ENCODE peak calls at places on chromosomes 11 and 22, in nine cellular contexts. B is retinal pigment epithelial cell, X is bronchial epithelial cell, N is A549, G is ovary, W is OCI-LY7, P is AG04450, E is left ventricle myocardium inferior, I is lower lobe of right lung. F is an unnamed sample.

GRCh38 chr11:45795379-45795778 is 9.6 kb upstream of the SLC35C1 start:
- DNase-seq in B (no peak), X (no peak), N (no peak), G (no peak), W (no peak), P (no peak), E (no peak), I (no peak), F (no peak)

GRCh38 chr11:93933230-93933629 is 82.8 kb upstream of the VSTM5 start:
- DNase-seq in B (no peak), X (no peak), N (no peak), G (no peak), W (no peak), P (no peak), E (no peak), I (no peak), F (no peak)

GRCh38 chr22:50089231-50090140 is at the start of gene MOV10L1:
- DNase-seq in B (no peak), X (no peak), N (no peak), G (peak; percentile 34), W (no peak), P (no peak), E (no peak), I (no peak), F (no peak)

GRCh38 chr11:97461934-97462333 is 1072.1 kb downstream of the JRKL start:
- DNase-seq in B (no peak), X (no peak), N (no peak), G (no peak), W (no peak), P (no peak), E (no peak), I (no peak), F (no peak)

GRCh38 chr22:44639891-44640617 is 62.0 kb upstream of the PRR5 start:
- DNase-seq in B (no peak), X (no peak), N (no peak), G (no peak), W (no peak), P (no peak), E (no peak), I (peak; percentile 45), F (no peak)

GRCh38 chr22:50641696-50642607 is 14.0 kb upstream of the ARSA start:
- DNase-seq in B (no peak), X (peak; percentile 14), N (no peak), G (peak; percentile 45), W (peak; percentile 37), P (no peak), E (no peak), I (peak; percentile 57), F (no peak)

GRCh38 chr11:65593518-65594414 is 1.8 kb downstream of the KCNK7 start:
- DNase-seq in B (no peak), X (no peak), N (no peak), G (peak; percentile 46), W (peak; percentile 53), P (no peak), E (no peak), I (no peak), F (no peak)

GRCh38 chr22:17941501-17942406 is 82.6 kb downstream of the MICAL3 start:
- DNase-seq in B (no peak), X (no peak), N (no peak), G (no peak), W (no peak), P (no peak), E (no peak), I (no peak), F (no peak)

GRCh38 chr11:116578971-116579687 is 193.7 kb downstream of the BUD13 start:
- DNase-seq in B (no peak), X (no peak), N (no peak), G (no peak), W (no peak), P (no peak), E (peak; percentile 47), I (no peak), F (no peak)

GRCh38 chr11:63767415-63768231 is 952 bp downstream of the ZFTA start:
- DNase-seq in B (no peak), X (peak; percentile 56), N (peak; percentile 57), G (peak; percentile 72), W (peak; percentile 69), P (peak; percentile 37), E (peak; percentile 63), I (peak; percentile 51), F (no peak)

GRCh38 chr22:32103648-32104326 is 55.3 kb downstream of the C22orf42 start:
- DNase-seq in B (no peak), X (peak; percentile 35), N (no peak), G (no peak), W (peak; percentile 11), P (no peak), E (no peak), I (no peak), F (no peak)

GRCh38 chr11:17703951-17704350 is 15.4 kb upstream of the MYOD1 start:
- DNase-seq in B (no peak), X (peak; percentile 19), N (peak; percentile 36), G (no peak), W (peak; percentile 45), P (no peak), E (no peak), I (no peak), F (no peak)

GRCh38 chr11:85823816-85824215 is 12.9 kb upstream of the SYTL2 start:
- DNase-seq in B (no peak), X (no peak), N (no peak), G (no peak), W (no peak), P (no peak), E (no peak), I (no peak), F (no peak)

DNA sequence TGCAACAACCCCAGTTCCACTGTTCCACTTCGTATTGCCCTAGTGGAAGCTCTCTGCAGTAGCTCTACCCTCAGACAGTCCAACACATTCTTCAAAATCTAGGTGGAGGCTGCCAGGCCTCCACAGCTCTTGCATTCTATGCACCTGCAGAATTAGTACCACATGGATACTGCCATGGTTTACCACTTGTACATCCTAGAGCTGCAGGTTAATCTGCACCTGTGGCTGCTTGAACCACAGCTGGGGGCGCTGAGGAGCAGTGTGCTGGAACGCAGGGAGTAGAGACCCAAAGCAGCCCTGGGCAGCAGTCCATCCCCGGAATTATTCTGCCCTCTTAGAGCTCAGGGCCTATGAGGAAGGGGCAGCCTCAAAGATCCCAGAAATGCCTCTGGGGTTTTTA is 4.3 kb upstream of the CTSC start:
- DNase-seq in B (no peak), X (no peak), N (peak; percentile 6), G (no peak), W (peak; percentile 24), P (no peak), E (no peak), I (no peak), F (no peak)
- TF ChIP-seq CTCF in B (no peak), X (no peak), N (no peak), G (no peak), W (peak; percentile 41), P (no peak), E (no peak), I (no peak), F (no peak)

GRCh38 chr11:74769058-74769457 is 20.4 kb downstream of the RNF169 start:
- DNase-seq in B (no peak), X (no peak), N (no peak), G (no peak), W (no peak), P (no peak), E (no peak), I (no peak), F (no peak)

GRCh38 chr11:74771139-74771538 is 22.5 kb downstream of the RNF169 start:
- DNase-seq in B (no peak), X (no peak), N (no peak), G (no peak), W (no peak), P (no peak), E (no peak), I (no peak), F (no peak)

GRCh38 chr11:74770456-74770855 is 21.8 kb downstream of the RNF169 start:
- DNase-seq in B (no peak), X (peak; percentile 15), N (no peak), G (no peak), W (no peak), P (no peak), E (no peak), I (no peak), F (no peak)

DNA sequence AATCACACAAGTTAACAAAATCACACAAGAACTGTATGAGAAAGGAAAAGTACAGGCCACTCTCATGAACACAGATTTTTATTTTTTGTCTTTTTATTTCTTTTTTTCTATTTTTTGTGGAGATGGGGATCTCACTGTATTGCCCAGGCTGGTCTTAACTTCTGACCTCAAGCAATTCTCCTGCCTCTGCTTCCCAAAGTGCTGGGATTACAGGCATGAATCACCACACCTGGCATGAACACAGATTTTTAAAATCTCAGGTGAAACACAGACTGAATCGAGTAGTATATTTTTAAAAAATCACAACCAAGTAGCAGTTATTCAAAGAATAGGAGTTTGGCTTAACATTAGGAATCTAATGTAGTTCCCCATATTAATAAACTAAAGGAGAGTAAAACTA is 18.3 kb downstream of the RNF169 start:
- DNase-seq in B (no peak), X (no peak), N (no peak), G (no peak), W (no peak), P (no peak), E (no peak), I (no peak), F (no peak)
- H3K4me3 ChIP-seq in B (no peak overlapping the region), X (no peak overlapping the region), N (no peak overlapping the region), G (no peak overlapping the region), W (no peak overlapping the region), P (no peak overlapping the region), E (no peak overlapping the region), I (no peak overlapping the region), F (no peak overlapping the region)

DNA sequence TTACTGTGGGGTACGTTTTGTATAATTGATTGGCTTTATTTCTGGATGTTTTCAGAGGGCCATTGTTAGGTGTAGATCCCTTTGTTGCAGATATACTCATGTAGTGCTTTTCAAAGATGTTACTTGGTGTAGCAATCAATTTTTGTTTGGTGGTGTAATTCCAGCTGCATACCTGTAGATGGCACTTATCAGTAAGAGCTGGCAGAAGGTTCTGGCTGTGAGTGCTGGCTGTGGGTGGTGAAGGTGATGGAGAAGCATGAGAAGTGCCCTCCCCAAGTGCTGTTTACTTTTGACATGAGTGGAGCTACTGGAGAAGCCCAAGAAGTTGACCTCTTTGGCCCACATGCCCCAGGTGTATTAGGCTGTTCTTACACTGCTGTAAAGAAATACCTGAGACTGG is 1074.9 kb downstream of the FAM181B start:
- DNase-seq in B (no peak), X (peak; percentile 44), N (peak; percentile 13), G (no peak), W (peak; percentile 44), P (no peak), E (no peak), I (no peak), F (no peak)
- TF ChIP-seq CTCF in B (peak; percentile 57), X (peak; percentile 63), N (peak; percentile 10), G (no peak), W (peak; percentile 78), P (peak; percentile 63), E (no peak), I (no peak), F (no peak)

GRCh38 chr11:13261600-13262061 is 16.0 kb upstream of the BMAL1 start:
- DNase-seq in B (peak; percentile 43), X (peak; percentile 94), N (peak; percentile 84), G (peak; percentile 34), W (no peak), P (peak; percentile 26), E (no peak), I (no peak), F (peak; percentile 55)
- H3K4me3 ChIP-seq in B (no peak overlapping the region), X (no peak overlapping the region), N (no peak overlapping the region), G (no peak overlapping the region), W (no peak overlapping the region), P (no peak overlapping the region), E (peak overlapping the region; percentile 18), I (no peak overlapping the region), F (no peak overlapping the region)

F was measured in AG04449.